ENCODE peak calls at places on chromosomes 12 and 14, in seven cellular contexts. W, Q, Z, F, M, I and B are unnamed samples.

GRCh38 chr12:115953031-115953430 is 324.5 kb downstream of the MED13L start:
- ATAC-seq in M (no peak), I (no peak), W (no peak), Q (no peak), F (no peak), Z (no peak), B (no peak)

GRCh38 chr14:101857226-101857625 is 95.7 kb downstream of the PPP2R5C start:
- ATAC-seq in I (peak; percentile 91), Z (no peak), Q (no peak), W (no peak), M (no peak), F (no peak), B (no peak)

GRCh38 chr12:54132979-54133378 is 55.8 kb downstream of the SMUG1 start:
- ATAC-seq in Q (no peak), W (no peak), M (no peak), I (no peak), F (no peak), Z (no peak), B (no peak)

GRCh38 chr14:99389171-99389826 is 91.4 kb downstream of the SETD3 start:
- ATAC-seq in W (peak; percentile 25), Z (no peak), Q (no peak), I (peak; percentile 90), M (peak; percentile 54), F (peak; percentile 75), B (peak; percentile 59)

GRCh38 chr12:89493650-89494302 is 30.8 kb downstream of the GALNT4 start:
- ATAC-seq in F (no peak), M (no peak), W (no peak), Q (no peak), I (no peak), Z (no peak), B (no peak)

GRCh38 chr14:69712217-69712565 is 54.8 kb upstream of the SRSF5 start:
- ATAC-seq in F (no peak), Z (no peak), Q (no peak), W (no peak), I (no peak), M (no peak), B (no peak)

GRCh38 chr12:94954029-94954685 is 49.3 kb downstream of the NDUFA12 start:
- ATAC-seq in Z (no peak), F (no peak), Q (no peak), W (no peak), I (peak; percentile 97), M (no peak), B (peak; percentile 39)

GRCh38 chr12:47845066-47845465 is 25.4 kb upstream of the HDAC7 start:
- ATAC-seq in M (no peak), F (no peak), W (no peak), I (no peak), Z (no peak), Q (no peak), B (no peak)

GRCh38 chr14:52325126-52325525 is 11.0 kb downstream of the PTGER2 start:
- ATAC-seq in I (no peak), W (peak; percentile 87), F (peak; percentile 92), Q (peak; percentile 95), Z (peak; percentile 85), M (peak; percentile 84), B (peak; percentile 85)

GRCh38 chr14:24339284-24340151 is at the start of gene RIPK3:
- ATAC-seq in I (no peak), Z (peak; percentile 95), M (peak; percentile 95), F (peak; percentile 93), W (peak; percentile 94), Q (peak; percentile 89), B (peak; percentile 97)

GRCh38 chr12:111314949-111315539 is 53.9 kb downstream of the PHETA1 start:
- ATAC-seq in Q (no peak), Z (no peak), I (no peak), M (no peak), F (no peak), W (no peak), B (no peak)

GRCh38 chr14:65927871-65928270 is 515.3 kb downstream of the FUT8 start:
- ATAC-seq in I (no peak), Z (peak; percentile 98), F (peak; percentile 99), M (peak; percentile 99), Q (peak; percentile 97), W (peak; percentile 95), B (peak; percentile 98)

GRCh38 chr12:124869011-124869665 is 5.5 kb upstream of the SCARB1 start:
- ATAC-seq in M (peak; percentile 40), Z (peak; percentile 24), F (peak; percentile 31), W (no peak), I (peak; percentile 46), Q (no peak), B (peak; percentile 18)

GRCh38 chr12:10503460-10503859 is 2.2 kb upstream of the EIF2S3B start:
- ATAC-seq in F (peak; percentile 93), Z (peak; percentile 45), I (no peak), W (peak; percentile 54), M (peak; percentile 88), Q (peak; percentile 73), B (peak; percentile 77)

GRCh38 chr12:123995023-123995422 is 22.0 kb downstream of the ZNF664 start:
- ATAC-seq in I (no peak), Q (peak; percentile 77), F (peak; percentile 87), M (peak; percentile 78), W (peak; percentile 39), Z (no peak), B (peak; percentile 91)

GRCh38 chr12:15693233-15693911 is 95.8 kb downstream of the EPS8 start:
- ATAC-seq in I (no peak), M (no peak), W (no peak), F (no peak), Q (no peak), Z (no peak), B (peak; percentile 45)

GRCh38 chr12:26971963-26972362 is 33.7 kb downstream of the FGFR1OP2 start:
- ATAC-seq in W (peak; percentile 93), I (no peak), M (peak; percentile 100), Z (peak; percentile 89), F (peak; percentile 100), Q (peak; percentile 99), B (peak; percentile 100)

GRCh38 chr14:68670344-68670725 is 122.5 kb downstream of the ZFP36L1 start:
- ATAC-seq in Q (no peak), M (no peak), F (no peak), W (no peak), Z (no peak), I (no peak), B (no peak)

GRCh38 chr12:95554532-95555071 is 3.3 kb upstream of the USP44 start:
- ATAC-seq in I (no peak), F (no peak), Z (no peak), W (no peak), M (no peak), Q (no peak), B (no peak)

GRCh38 chr12:54725233-54725843 is 77.2 kb upstream of the DCD start:
- ATAC-seq in W (peak; percentile 55), I (peak; percentile 89), Z (no peak), M (no peak), F (no peak), Q (no peak), B (no peak)

GRCh38 chr12:75712223-75712622 is 200.8 kb upstream of the KRR1 start:
- ATAC-seq in Q (no peak), F (no peak), M (no peak), I (peak; percentile 17), Z (no peak), W (no peak), B (peak; percentile 42)

GRCh38 chr12:2693980-2694379 is 100.8 kb upstream of the FKBP4 start:
- ATAC-seq in Z (no peak), M (no peak), I (no peak), Q (no peak), F (no peak), W (no peak), B (no peak)